ENCODE peak calls at places on chromosomes 6 and 20, in four cellular contexts. J is GM03348, Y is GM12864, R is psoas muscle. P is an unnamed sample.

GRCh38 chr20:50728981-50729874 is 2.2 kb upstream of the PARD6B start:
- DNase-seq in J (no peak), Y (no peak), R (no peak), P (no peak)

GRCh38 chr20:6162239-6162638 is 39.4 kb upstream of the FERMT1 start:
- DNase-seq in J (no peak), Y (no peak), R (peak; percentile 74), P (no peak)

GRCh38 chr6:2931970-2932748 is 29.1 kb upstream of the SERPINB9 start:
- DNase-seq in J (peak; percentile 88), Y (peak; percentile 63), R (peak; percentile 79), P (peak; percentile 78)

GRCh38 chr20:36572701-36573102 is 695 bp upstream of the TGIF2 start:
- DNase-seq in J (peak; percentile 25), Y (no peak), R (no peak), P (no peak)

GRCh38 chr20:58713801-58714339 is 21.3 kb downstream of the NPEPL1 start:
- DNase-seq in J (peak; percentile 4), Y (no peak), R (no peak), P (no peak)

GRCh38 chr20:61587036-61587435 is 335.0 kb downstream of the CDH4 start:
- DNase-seq in J (no peak), Y (no peak), R (no peak), P (no peak)

GRCh38 chr6:37038297-37039198 is 33.1 kb downstream of the FGD2 start:
- DNase-seq in J (no peak), Y (no peak), R (peak; percentile 73), P (no peak)

GRCh38 chr20:61271273-61272221 is 19.5 kb downstream of the CDH4 start:
- DNase-seq in J (no peak), Y (no peak), R (no peak), P (no peak)

GRCh38 chr6:157989541-157990289 is 8.1 kb downstream of the SYNJ2 start:
- DNase-seq in J (no peak), Y (no peak), R (peak; percentile 78), P (no peak)

GRCh38 chr6:7137335-7138106 is 29.8 kb downstream of the RREB1 start:
- DNase-seq in J (peak; percentile 79), Y (no peak), R (peak; percentile 59), P (peak; percentile 35)

GRCh38 chr6:113805836-113806500 is 51.2 kb upstream of the MARCKS start:
- DNase-seq in J (no peak), Y (no peak), R (no peak), P (no peak)

GRCh38 chr6:143803769-143804540 is 39.2 kb upstream of the LTV1 start:
- DNase-seq in J (no peak), Y (no peak), R (no peak), P (no peak)

GRCh38 chr6:86657192-86657591 is 280.1 kb upstream of the HTR1E start:
- DNase-seq in J (no peak), Y (no peak), R (no peak), P (no peak)

GRCh38 chr20:13819885-13820645 is 35.2 kb downstream of the NDUFAF5 start:
- DNase-seq in J (peak; percentile 61), Y (peak; percentile 25), R (peak; percentile 28), P (no peak)

GRCh38 chr6:145929037-145929633 is 35.0 kb downstream of the SHPRH start:
- DNase-seq in J (peak; percentile 20), Y (peak; percentile 1), R (no peak), P (peak; percentile 2)

GRCh38 chr6:100851819-100852218 is 29.3 kb downstream of the ASCC3 start:
- DNase-seq in J (no peak), Y (no peak), R (no peak), P (no peak)

GRCh38 chr6:52330470-52330869 is 31.5 kb upstream of the PAQR8 start:
- DNase-seq in J (no peak), Y (no peak), R (no peak), P (no peak)

GRCh38 chr6:52929321-52930164 is 20.0 kb upstream of the GSTA3 start:
- DNase-seq in J (peak; percentile 74), Y (no peak), R (no peak), P (no peak)

GRCh38 chr6:42276008-42276890 is 58.6 kb upstream of the MRPS10 start:
- DNase-seq in J (peak; percentile 61), Y (no peak), R (peak; percentile 58), P (no peak)

GRCh38 chr6:160285541-160286105 is 27.0 kb upstream of the SLC22A2 start:
- DNase-seq in J (no peak), Y (no peak), R (no peak), P (no peak)

GRCh38 chr20:33981964-33982363 is 11.7 kb upstream of the RALY start:
- DNase-seq in J (no peak), Y (no peak), R (no peak), P (no peak)

GRCh38 chr6:154156135-154156948 is 117.3 kb downstream of the OPRM1 start:
- DNase-seq in J (peak; percentile 31), Y (peak; percentile 22), R (no peak), P (peak; percentile 47)

GRCh38 chr20:20549267-20549612 is 163.2 kb downstream of the RALGAPA2 start:
- DNase-seq in J (no peak), Y (no peak), R (no peak), P (no peak)

GRCh38 chr20:32934580-32934979 is 69.7 kb downstream of the SUN5 start:
- DNase-seq in J (no peak), Y (no peak), R (no peak), P (no peak)

GRCh38 chr6:129059650-129060049 is 176.7 kb downstream of the LAMA2 start:
- DNase-seq in J (no peak), Y (no peak), R (no peak), P (no peak)

GRCh38 chr6:56524891-56525703 is 117.6 kb downstream of the DST start:
- DNase-seq in J (peak; percentile 66), Y (no peak), R (no peak), P (no peak)

GRCh38 chr6:34100788-34101187 is 45.1 kb downstream of the GRM4 start:
- DNase-seq in J (no peak), Y (no peak), R (no peak), P (no peak)

GRCh38 chr6:142947702-142948480 is 2.9 kb upstream of the HIVEP2 start:
- DNase-seq in J (no peak), Y (peak; percentile 49), R (no peak), P (no peak)

GRCh38 chr6:22668307-22668706 is 98.9 kb downstream of the HDGFL1 start:
- DNase-seq in J (no peak), Y (no peak), R (no peak), P (no peak)

GRCh38 chr20:12171927-12172581 is 254.4 kb downstream of the BTBD3 start:
- DNase-seq in J (peak; percentile 61), Y (no peak), R (peak; percentile 17), P (no peak)

GRCh38 chr20:20391766-20392165 is 23.9 kb downstream of the INSM1 start:
- DNase-seq in J (no peak), Y (no peak), R (no peak), P (no peak)

GRCh38 chr6:99736302-99736701 is 129.7 kb downstream of the PRDM13 start:
- DNase-seq in J (no peak), Y (no peak), R (no peak), P (no peak)

GRCh38 chr6:63507096-63507495 is 65.2 kb upstream of the LOC128125822 start:
- DNase-seq in J (no peak), Y (no peak), R (no peak), P (no peak)

GRCh38 chr6:170021579-170021978 is 269.3 kb downstream of the DLL1 start:
- DNase-seq in J (no peak), Y (no peak), R (no peak), P (no peak)

GRCh38 chr6:28281288-28282064 is at the start of gene PGBD1:
- DNase-seq in J (peak; percentile 93), Y (peak; percentile 10), R (peak; percentile 82), P (peak; percentile 60)

GRCh38 chr20:35146299-35146921 is 726 bp downstream of the EDEM2 start:
- DNase-seq in J (peak; percentile 59), Y (no peak), R (no peak), P (no peak)

GRCh38 chr6:22444335-22444734 is 125.0 kb upstream of the HDGFL1 start:
- DNase-seq in J (no peak), Y (no peak), R (no peak), P (no peak)

GRCh38 chr6:39867592-39867991 is 66.7 kb downstream of the MOCS1 start:
- DNase-seq in J (no peak), Y (no peak), R (no peak), P (no peak)

GRCh38 chr6:168345266-168345665 is 25.7 kb upstream of the DACT2 start:
- DNase-seq in J (no peak), Y (no peak), R (no peak), P (no peak)